ENCODE peak calls at places on chromosomes 6 and 20, in four cellular contexts. One of them, this sample, is unnamed.

GRCh38 chr20:59809630-59810375 is 123.6 kb downstream of the SYCP2 start:
- DNase-seq in RWPE1: no peak
- DNase-seq in IMR-90: no peak
- DNase-seq in GM20000: no peak
- DNase-seq in this sample: no peak

GRCh38 chr20:19336601-19337000 is 124.2 kb downstream of the SLC24A3 start:
- DNase-seq in RWPE1: no peak
- DNase-seq in GM20000: no peak
- DNase-seq in IMR-90: no peak
- DNase-seq in this sample: no peak

GRCh38 chr20:22248052-22248667 is 336.2 kb downstream of the FOXA2 start:
- DNase-seq in GM20000: peak; percentile 8
- DNase-seq in IMR-90: no peak
- DNase-seq in RWPE1: peak; percentile 33
- DNase-seq in this sample: no peak

GRCh38 chr6:53492860-53493634 is 51.9 kb downstream of the GCLC start:
- DNase-seq in RWPE1: peak; percentile 44
- DNase-seq in IMR-90: peak; percentile 73
- DNase-seq in GM20000: peak; percentile 51
- DNase-seq in this sample: no peak

GRCh38 chr20:6806291-6806690 is 38.8 kb downstream of the BMP2 start:
- DNase-seq in IMR-90: no peak
- DNase-seq in GM20000: no peak
- DNase-seq in RWPE1: no peak
- DNase-seq in this sample: no peak

GRCh38 chr20:12925214-12925755 is 83.5 kb upstream of the SPTLC3 start:
- DNase-seq in RWPE1: peak; percentile 86
- DNase-seq in IMR-90: peak; percentile 85
- DNase-seq in GM20000: peak; percentile 68
- DNase-seq in this sample: peak; percentile 59

GRCh38 chr20:16020971-16021370 is 552.3 kb downstream of the KIF16B start:
- DNase-seq in GM20000: no peak
- DNase-seq in IMR-90: peak; percentile 1
- DNase-seq in RWPE1: peak; percentile 20
- DNase-seq in this sample: peak; percentile 2

GRCh38 chr20:24100370-24101011 is 111.9 kb upstream of the GGTLC1 start:
- DNase-seq in GM20000: peak; percentile 29
- DNase-seq in IMR-90: peak; percentile 47
- DNase-seq in RWPE1: peak; percentile 13
- DNase-seq in this sample: peak; percentile 5

GRCh38 chr6:63941747-63942470 is 306.3 kb downstream of the PHF3 start:
- DNase-seq in RWPE1: no peak
- DNase-seq in GM20000: no peak
- DNase-seq in IMR-90: no peak
- DNase-seq in this sample: no peak

GRCh38 chr20:6660441-6660840 is 107.0 kb upstream of the BMP2 start:
- DNase-seq in IMR-90: no peak
- DNase-seq in GM20000: no peak
- DNase-seq in RWPE1: peak; percentile 54
- DNase-seq in this sample: peak; percentile 55

GRCh38 chr6:84618046-84618752 is 146.2 kb downstream of the TBX18 start:
- DNase-seq in RWPE1: peak; percentile 52
- DNase-seq in GM20000: no peak
- DNase-seq in IMR-90: peak; percentile 90
- DNase-seq in this sample: no peak

GRCh38 chr20:53656653-53657288 is 63.1 kb upstream of the ZNF217 start:
- DNase-seq in RWPE1: no peak
- DNase-seq in GM20000: no peak
- DNase-seq in IMR-90: peak; percentile 76
- DNase-seq in this sample: no peak

GRCh38 chr6:162416845-162417537 is 310.6 kb downstream of the PRKN start:
- DNase-seq in RWPE1: no peak
- DNase-seq in GM20000: no peak
- DNase-seq in IMR-90: no peak
- DNase-seq in this sample: no peak

GRCh38 chr20:37349517-37350491 is 3.9 kb downstream of the SRC start:
- DNase-seq in RWPE1: no peak
- DNase-seq in GM20000: no peak
- DNase-seq in IMR-90: peak; percentile 17
- DNase-seq in this sample: no peak

GRCh38 chr20:4159765-4160490 is 144.6 kb upstream of the RNF24 start:
- DNase-seq in IMR-90: no peak
- DNase-seq in RWPE1: no peak
- DNase-seq in GM20000: no peak
- DNase-seq in this sample: no peak

GRCh38 chr6:85975957-85976356 is 333.3 kb upstream of the SYNCRIP start:
- DNase-seq in RWPE1: no peak
- DNase-seq in IMR-90: no peak
- DNase-seq in GM20000: no peak
- DNase-seq in this sample: no peak

GRCh38 chr6:68975064-68975463 is 340.0 kb downstream of the ADGRB3 start:
- DNase-seq in GM20000: no peak
- DNase-seq in IMR-90: no peak
- DNase-seq in RWPE1: no peak
- DNase-seq in this sample: peak; percentile 47

GRCh38 chr20:38021373-38021772 is 11.9 kb downstream of the TTI1 start:
- DNase-seq in RWPE1: no peak
- DNase-seq in GM20000: no peak
- DNase-seq in IMR-90: peak; percentile 53
- DNase-seq in this sample: no peak

GRCh38 chr6:46745973-46746372 is 760 bp upstream of the ANKRD66 start:
- DNase-seq in IMR-90: no peak
- DNase-seq in GM20000: no peak
- DNase-seq in RWPE1: no peak
- DNase-seq in this sample: no peak

GRCh38 chr6:125835221-125835744 is 44.5 kb downstream of the NCOA7 start:
- DNase-seq in RWPE1: no peak
- DNase-seq in IMR-90: peak; percentile 75
- DNase-seq in GM20000: no peak
- DNase-seq in this sample: no peak

GRCh38 chr6:47414517-47415167 is 62.9 kb upstream of the CD2AP start:
- DNase-seq in IMR-90: peak; percentile 48
- DNase-seq in RWPE1: no peak
- DNase-seq in GM20000: peak; percentile 35
- DNase-seq in this sample: no peak

GRCh38 chr6:168134399-168135201 is 55.6 kb upstream of the FRMD1 start:
- DNase-seq in RWPE1: no peak
- DNase-seq in IMR-90: no peak
- DNase-seq in GM20000: no peak
- DNase-seq in this sample: no peak

GRCh38 chr6:96089173-96089572 is 73.4 kb downstream of the FUT9 start:
- DNase-seq in GM20000: no peak
- DNase-seq in RWPE1: no peak
- DNase-seq in IMR-90: no peak
- DNase-seq in this sample: peak; percentile 39

GRCh38 chr6:80439721-80440488 is 333.4 kb downstream of the BCKDHB start:
- DNase-seq in GM20000: no peak
- DNase-seq in RWPE1: peak; percentile 10
- DNase-seq in IMR-90: no peak
- DNase-seq in this sample: peak; percentile 9

GRCh38 chr6:101853226-101853625 is 459.7 kb downstream of the GRIK2 start:
- DNase-seq in GM20000: no peak
- DNase-seq in IMR-90: peak; percentile 9
- DNase-seq in RWPE1: no peak
- DNase-seq in this sample: no peak

GRCh38 chr6:70474751-70475150 is 61.4 kb downstream of the FAM135A start:
- DNase-seq in GM20000: no peak
- DNase-seq in IMR-90: peak; percentile 62
- DNase-seq in RWPE1: no peak
- DNase-seq in this sample: no peak

GRCh38 chr6:164048840-164049239 is 634.3 kb downstream of the QKI start:
- DNase-seq in IMR-90: no peak
- DNase-seq in GM20000: no peak
- DNase-seq in RWPE1: peak; percentile 8
- DNase-seq in this sample: no peak

GRCh38 chr6:4125933-4126864 is 9.2 kb downstream of the ECI2 start:
- DNase-seq in GM20000: no peak
- DNase-seq in RWPE1: peak; percentile 89
- DNase-seq in IMR-90: peak; percentile 90
- DNase-seq in this sample: no peak

GRCh38 chr6:101276066-101276465 is 117.4 kb upstream of the GRIK2 start:
- DNase-seq in IMR-90: no peak
- DNase-seq in RWPE1: no peak
- DNase-seq in GM20000: no peak
- DNase-seq in this sample: no peak

GRCh38 chr20:63733579-63734081 is 2.8 kb upstream of the LIME1 start:
- DNase-seq in IMR-90: no peak
- DNase-seq in RWPE1: no peak
- DNase-seq in GM20000: no peak
- DNase-seq in this sample: no peak

GRCh38 chr6:73548458-73549446 is 27.9 kb upstream of the EEF1A1 start:
- DNase-seq in GM20000: no peak
- DNase-seq in RWPE1: no peak
- DNase-seq in IMR-90: no peak
- DNase-seq in this sample: no peak

GRCh38 chr6:64736421-64736950 is 970.5 kb downstream of the EYS start:
- DNase-seq in RWPE1: no peak
- DNase-seq in IMR-90: no peak
- DNase-seq in GM20000: no peak
- DNase-seq in this sample: no peak

GRCh38 chr6:30447237-30447636 is 42.1 kb upstream of the HLA-E start:
- DNase-seq in RWPE1: no peak
- DNase-seq in GM20000: no peak
- DNase-seq in IMR-90: peak; percentile 8
- DNase-seq in this sample: peak; percentile 52
- TF ChIP-seq CTCF in RWPE1: no peak
- TF ChIP-seq CTCF in GM20000: no peak
- TF ChIP-seq CTCF in IMR-90: peak; percentile 7
- TF ChIP-seq CTCF in this sample: peak; percentile 52

DNA sequence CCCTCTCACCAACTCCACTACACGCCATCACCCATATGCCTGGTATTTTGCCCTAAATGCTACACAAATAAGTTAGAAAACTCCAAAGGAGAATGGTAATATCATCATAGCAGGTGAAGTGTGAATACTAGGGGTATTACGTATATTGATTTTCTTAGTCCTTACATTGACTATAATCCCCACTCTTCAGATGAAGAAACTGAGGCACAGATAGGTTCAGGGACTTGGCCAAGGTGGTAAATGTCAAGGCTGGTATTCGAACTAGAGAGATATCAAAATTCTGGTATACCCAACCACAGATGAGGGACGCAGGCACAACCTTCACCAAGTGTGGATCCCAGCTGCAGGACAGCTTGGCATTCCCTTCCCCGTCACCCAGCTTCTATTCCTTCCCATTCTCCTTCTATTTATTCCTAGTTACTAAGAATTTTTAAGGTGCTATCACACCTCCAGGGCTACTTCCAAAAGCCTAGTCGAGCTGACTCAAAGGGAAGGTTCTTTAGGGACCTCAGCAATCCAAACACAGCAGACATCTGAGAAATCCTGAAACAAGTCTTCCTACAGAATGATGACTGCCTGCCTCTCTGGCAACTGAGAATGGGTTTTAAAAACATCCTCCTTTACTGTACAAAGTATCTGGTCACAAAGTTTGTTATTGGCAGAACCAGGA is 32.6 kb downstream of the ATXN1 start:
- DNase-seq in IMR-90: no peak
- DNase-seq in RWPE1: no peak
- DNase-seq in GM20000: no peak
- DNase-seq in this sample: no peak
- TF ChIP-seq CTCF in IMR-90: no peak
- TF ChIP-seq CTCF in RWPE1: no peak
- TF ChIP-seq CTCF in GM20000: no peak
- TF ChIP-seq CTCF in this sample: no peak

GRCh38 chr20:57417830-57418780 is 26.9 kb downstream of the RBM38 start:
- DNase-seq in GM20000: no peak
- DNase-seq in IMR-90: no peak
- DNase-seq in RWPE1: no peak
- DNase-seq in this sample: no peak

GRCh38 chr20:57422254-57422653 is 31.1 kb downstream of the RBM38 start:
- DNase-seq in IMR-90: no peak
- DNase-seq in RWPE1: no peak
- DNase-seq in GM20000: no peak
- DNase-seq in this sample: no peak

GRCh38 chr20:57425150-57426013 is 34.2 kb downstream of the RBM38 start:
- DNase-seq in GM20000: no peak
- DNase-seq in RWPE1: no peak
- DNase-seq in IMR-90: peak; percentile 8
- DNase-seq in this sample: no peak

GRCh38 chr20:57420571-57421257 is 29.5 kb downstream of the RBM38 start:
- DNase-seq in IMR-90: no peak
- DNase-seq in GM20000: no peak
- DNase-seq in RWPE1: no peak
- DNase-seq in this sample: peak; percentile 56

GRCh38 chr20:57421258-57422220 is 30.3 kb downstream of the RBM38 start:
- DNase-seq in GM20000: no peak
- DNase-seq in IMR-90: no peak
- DNase-seq in RWPE1: no peak
- DNase-seq in this sample: no peak
- TF ChIP-seq CTCF in GM20000: no peak
- TF ChIP-seq CTCF in IMR-90: no peak
- TF ChIP-seq CTCF in RWPE1: no peak
- TF ChIP-seq CTCF in this sample: no peak

GRCh38 chr6:93036835-93037234 is 382.5 kb downstream of the EPHA7 start:
- DNase-seq in IMR-90: peak; percentile 1
- DNase-seq in GM20000: peak; percentile 4
- DNase-seq in RWPE1: no peak
- DNase-seq in this sample: no peak
- TF ChIP-seq CTCF in IMR-90: peak; percentile 13
- TF ChIP-seq CTCF in GM20000: peak; percentile 20
- TF ChIP-seq CTCF in RWPE1: no peak
- TF ChIP-seq CTCF in this sample: no peak

GRCh38 chr6:14738933-14739332 is 506.9 kb upstream of the JARID2 start:
- DNase-seq in GM20000: no peak
- DNase-seq in IMR-90: no peak
- DNase-seq in RWPE1: no peak
- DNase-seq in this sample: no peak

GRCh38 chr6:14738497-14738896 is 507.4 kb upstream of the JARID2 start:
- DNase-seq in RWPE1: no peak
- DNase-seq in GM20000: no peak
- DNase-seq in IMR-90: no peak
- DNase-seq in this sample: no peak

GRCh38 chr6:14742680-14743079 is 503.2 kb upstream of the JARID2 start:
- DNase-seq in IMR-90: no peak
- DNase-seq in GM20000: no peak
- DNase-seq in RWPE1: no peak
- DNase-seq in this sample: no peak

GRCh38 chr6:14742171-14742570 is 503.7 kb upstream of the JARID2 start:
- DNase-seq in IMR-90: no peak
- DNase-seq in GM20000: no peak
- DNase-seq in RWPE1: no peak
- DNase-seq in this sample: no peak

GRCh38 chr6:14739830-14740229 is 506.0 kb upstream of the JARID2 start:
- DNase-seq in IMR-90: no peak
- DNase-seq in RWPE1: no peak
- DNase-seq in GM20000: no peak
- DNase-seq in this sample: no peak
- TF ChIP-seq CTCF in IMR-90: no peak
- TF ChIP-seq CTCF in RWPE1: no peak
- TF ChIP-seq CTCF in GM20000: no peak
- TF ChIP-seq CTCF in this sample: no peak